ENCODE peak calls at places on chromosomes 16 and 17, in ten cellular contexts. W is HCT116; G is AG04450; I is AG09309; M is foreskin fibroblast; D is tibial nerve; A is AG10803; C is B cell; E is CD8-positive, alpha-beta T cell; O is PC-3. Y is an unnamed sample.

GRCh38 chr17:63800783-63801182 is 26.4 kb upstream of the PSMC5 start:
- DNase-seq in W (no peak), G (no peak), I (no peak), M (no peak), D (no peak), A (no peak), C (no peak), E (no peak), O (no peak), Y (no peak)

GRCh38 chr16:2808181-2808580 is 8.9 kb upstream of the PRSS21 start:
- DNase-seq in W (no peak), G (no peak), I (no peak), M (no peak), D (no peak), A (no peak), C (no peak), E (no peak), O (no peak), Y (no peak)

GRCh38 chr16:51166116-51166515 is 15.0 kb upstream of the SALL1 start:
- DNase-seq in W (no peak), G (no peak), I (no peak), M (no peak), D (no peak), A (no peak), C (no peak), E (no peak), O (no peak), Y (no peak)

GRCh38 chr17:73396429-73397277 is 84.9 kb upstream of the CDC42EP4 start:
- DNase-seq in W (no peak), G (no peak), I (no peak), M (no peak), D (no peak), A (no peak), C (no peak), E (no peak), O (no peak), Y (no peak)

GRCh38 chr17:75774471-75774987 is 9.5 kb upstream of the GALK1 start:
- DNase-seq in W (no peak), G (no peak), I (no peak), M (no peak), D (no peak), A (no peak), C (no peak), E (no peak), O (no peak), Y (no peak)

GRCh38 chr17:6120351-6120750 is 50.2 kb downstream of the WSCD1 start:
- DNase-seq in W (no peak), G (no peak), I (no peak), M (no peak), D (no peak), A (no peak), C (no peak), E (no peak), O (no peak), Y (no peak)

GRCh38 chr16:4416200-4417032 is at the start of gene CORO7:
- DNase-seq in W (peak), G (no peak), I (no peak), M (peak), D (peak), A (peak), C (peak), E (peak), O (peak), Y (peak)

GRCh38 chr17:6640536-6641373 is at the start of the genes KIAA0753 and TXNDC17:
- DNase-seq in W (peak), G (peak), I (peak), M (peak), D (peak), A (peak), C (peak), E (peak), O (peak), Y (peak)

GRCh38 chr17:81245024-81245664 is 6.0 kb downstream of the NDUFAF8 start:
- DNase-seq in W (no peak), G (no peak), I (no peak), M (no peak), D (no peak), A (no peak), C (no peak), E (no peak), O (peak), Y (peak)

GRCh38 chr17:55672585-55673501 is 49.8 kb downstream of the TMEM100 start:
- DNase-seq in W (no peak), G (no peak), I (no peak), M (peak), D (no peak), A (peak), C (no peak), E (no peak), O (no peak), Y (no peak)

GRCh38 chr16:75048546-75048945 is 49.7 kb downstream of the ZNRF1 start:
- DNase-seq in W (no peak), G (no peak), I (no peak), M (no peak), D (no peak), A (no peak), C (no peak), E (no peak), O (no peak), Y (no peak)

GRCh38 chr17:28178800-28179199 is 136.3 kb downstream of the NLK start:
- DNase-seq in W (no peak), G (no peak), I (no peak), M (no peak), D (no peak), A (no peak), C (no peak), E (no peak), O (no peak), Y (no peak)

GRCh38 chr17:22278302-22279275 is 586.3 kb downstream of the KCNJ18 start:
- DNase-seq in W (no peak), G (no peak), I (no peak), M (no peak), D (no peak), A (no peak), C (no peak), E (no peak), O (no peak), Y (no peak)

GRCh38 chr16:51540259-51540658 is 389.2 kb upstream of the SALL1 start:
- DNase-seq in W (no peak), G (no peak), I (no peak), M (peak), D (no peak), A (peak), C (no peak), E (no peak), O (no peak), Y (no peak)

GRCh38 chr16:66381585-66382170 is 15.2 kb downstream of the CDH5 start:
- DNase-seq in W (no peak), G (no peak), I (no peak), M (no peak), D (no peak), A (no peak), C (no peak), E (no peak), O (no peak), Y (no peak)

GRCh38 chr16:66383551-66383950 is 17.1 kb downstream of the CDH5 start:
- DNase-seq in W (no peak), G (no peak), I (no peak), M (no peak), D (no peak), A (no peak), C (no peak), E (no peak), O (no peak), Y (no peak)

GRCh38 chr16:66382966-66383299 is 16.4 kb downstream of the CDH5 start:
- DNase-seq in W (no peak), G (peak), I (peak), M (peak), D (no peak), A (peak), C (no peak), E (no peak), O (peak), Y (no peak)

GRCh38 chr16:66380421-66380820 is 13.9 kb downstream of the CDH5 start:
- DNase-seq in W (no peak), G (no peak), I (no peak), M (no peak), D (no peak), A (no peak), C (no peak), E (no peak), O (no peak), Y (no peak)

DNA sequence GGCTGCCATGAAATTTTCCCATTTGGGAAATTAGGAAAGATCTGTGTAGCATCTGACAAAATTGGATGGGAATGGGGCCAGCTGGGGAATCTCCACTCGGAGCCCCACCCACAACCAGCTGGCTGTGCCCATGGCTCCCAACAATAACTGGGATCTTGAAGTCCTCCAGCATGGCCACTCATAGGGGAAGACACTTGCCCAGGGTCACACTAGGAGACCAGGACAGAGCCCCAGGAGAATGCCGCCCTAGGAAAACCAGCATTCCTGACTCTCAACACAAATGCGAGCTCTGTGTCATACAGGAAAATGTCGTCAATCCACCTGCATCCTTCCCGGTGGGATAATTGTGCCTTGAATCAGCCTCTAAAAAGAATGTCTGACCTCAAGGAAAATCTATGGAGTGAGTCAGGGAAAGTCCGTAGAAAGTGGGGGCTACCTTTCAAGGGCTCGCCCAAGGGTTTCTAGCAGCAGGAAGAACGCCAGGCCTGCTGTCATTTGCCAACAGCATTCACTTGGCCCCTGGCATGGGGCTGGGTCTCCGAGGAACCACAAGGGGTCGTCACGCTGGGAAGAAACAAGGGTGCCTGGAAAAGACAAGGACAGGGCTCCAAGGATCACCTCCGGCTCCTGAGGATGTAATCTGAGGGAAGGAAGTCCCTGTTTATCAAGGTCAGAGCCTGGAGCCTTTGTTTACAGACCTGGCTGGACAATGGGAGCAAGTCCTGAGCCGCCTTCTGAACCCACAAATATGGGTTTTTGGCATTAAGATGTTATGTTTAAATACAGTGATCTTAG is 15.9 kb downstream of the CDH5 start:
- DNase-seq in W (no peak), G (peak), I (peak), M (no peak), D (no peak), A (peak), C (no peak), E (no peak), O (peak), Y (no peak)
- TF ChIP-seq CTCF in W (peak), G (no peak), I (no peak), M (no peak), D (no peak), A (no peak), C (no peak), E (no peak), O (no peak), Y (no peak)

DNA sequence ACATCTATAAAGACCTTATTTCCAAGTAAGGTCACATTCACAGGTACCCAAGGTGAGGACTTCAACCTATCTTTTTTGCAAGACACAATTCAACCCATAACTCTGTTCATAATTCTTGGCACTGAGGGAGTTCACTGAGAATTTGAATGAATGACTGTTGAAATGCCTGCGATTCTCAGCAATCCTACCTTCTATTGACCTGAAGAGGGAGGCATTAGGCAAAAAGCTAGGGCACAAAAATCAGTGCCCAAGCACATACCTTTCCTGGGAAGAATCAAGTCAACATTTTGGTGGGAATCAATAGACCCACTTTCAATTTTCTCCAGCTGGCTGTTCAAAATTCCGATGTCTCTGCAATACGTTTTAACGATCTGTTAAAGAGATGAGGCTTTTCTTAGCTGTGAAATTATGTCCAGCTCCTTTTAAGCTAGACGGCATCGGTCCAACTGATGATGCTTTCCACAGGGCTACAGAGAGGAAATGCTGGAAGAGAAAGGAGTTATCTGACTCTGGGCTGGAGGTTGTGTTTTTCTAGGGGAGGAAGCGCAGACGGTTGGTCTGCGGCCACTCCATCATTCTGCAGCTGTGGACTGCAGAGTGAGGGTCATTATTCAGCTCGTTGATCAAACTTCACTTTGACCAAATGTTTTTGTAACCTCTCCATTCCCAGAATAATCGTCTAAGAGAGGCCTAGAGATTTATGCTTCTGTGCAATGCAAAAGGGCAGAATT is 25.1 kb downstream of the BCO1 start:
- DNase-seq in W (no peak), G (no peak), I (no peak), M (peak), D (no peak), A (no peak), C (no peak), E (no peak), O (peak), Y (no peak)
- TF ChIP-seq CTCF in W (peak), G (peak), I (peak), M (no peak), D (no peak), A (peak), C (no peak), E (no peak), O (peak), Y (no peak)

GRCh38 chr16:67264277-67264676 is 15.1 kb upstream of the PLEKHG4 start:
- DNase-seq in W (no peak), G (no peak), I (no peak), M (no peak), D (no peak), A (no peak), C (no peak), E (no peak), O (no peak), Y (no peak)
- TF ChIP-seq CTCF in W (peak), G (peak), I (peak), M (peak), D (no peak), A (no peak), C (no peak), E (no peak), O (no peak), Y (no peak)

GRCh38 chr17:82328141-82328993 is 5.2 kb downstream of the SECTM1 start:
- DNase-seq in W (no peak), G (no peak), I (no peak), M (no peak), D (no peak), A (no peak), C (no peak), E (no peak), O (no peak), Y (peak)
- TF ChIP-seq CTCF in W (no peak), G (no peak), I (no peak), M (no peak), D (no peak), A (no peak), C (no peak), E (no peak), O (no peak), Y (no peak)

Y was measured in glutamatergic neuron.